ENCODE peak calls at places on chromosomes 13 and 19, in five cellular contexts. C, D, A, B and U are unnamed samples.

GRCh38 chr19:43525836-43526771 is 897 bp downstream of the ETHE1 start:
- DNase-seq in C (no peak), D (peak), A (no peak), B (peak), U (no peak)

GRCh38 chr19:1324792-1325567 is 39.3 kb downstream of the EFNA2 start:
- DNase-seq in C (peak), D (peak), A (peak), B (peak), U (no peak)

GRCh38 chr13:52846567-52847321 is 1.7 kb downstream of the PCDH8 start:
- DNase-seq in C (peak), D (peak), A (no peak), B (peak), U (no peak)

GRCh38 chr13:95660981-95661581 is 15.9 kb upstream of the DNAJC3 start:
- DNase-seq in C (peak), D (peak), A (no peak), B (peak), U (no peak)

GRCh38 chr19:7673995-7674667 is 2.8 kb upstream of the MCEMP1 start:
- DNase-seq in C (peak), D (peak), A (no peak), B (peak), U (no peak)

GRCh38 chr19:43809762-43810696 is 7.8 kb upstream of the LYPD5 start:
- DNase-seq in C (peak), D (peak), A (no peak), B (peak), U (no peak)

GRCh38 chr19:45211751-45212381 is 33.3 kb downstream of the BLOC1S3 start:
- DNase-seq in C (peak), D (no peak), A (no peak), B (no peak), U (no peak)

GRCh38 chr13:48892311-48892710 is 83.4 kb upstream of the FNDC3A start:
- DNase-seq in C (peak), D (no peak), A (no peak), B (peak), U (no peak)

GRCh38 chr19:51163257-51163656 is 21.2 kb downstream of the SIGLEC7 start:
- DNase-seq in C (no peak), D (no peak), A (peak), B (no peak), U (no peak)

GRCh38 chr19:35618857-35619256 is 6.3 kb downstream of the HAUS5 start:
- DNase-seq in C (no peak), D (no peak), A (no peak), B (no peak), U (no peak)
- TF ChIP-seq CTCF in C (no peak), D (no peak), A (no peak), B (no peak), U (no peak)

GRCh38 chr19:47225746-47226425 is 5.1 kb downstream of the BBC3 start:
- DNase-seq in C (peak), D (peak), A (peak), B (peak), U (peak)
- TF ChIP-seq CTCF in C (no peak), D (peak), A (peak), B (peak), U (peak)

GRCh38 chr13:111344471-111345191 is 24.2 kb downstream of the TEX29 start:
- DNase-seq in C (peak), D (peak), A (no peak), B (peak), U (peak)
- TF ChIP-seq CTCF in C (peak), D (peak), A (no peak), B (no peak), U (peak)

GRCh38 chr19:11697284-11697855 is 41.4 kb downstream of the ZNF823 start:
- DNase-seq in C (no peak), D (no peak), A (no peak), B (no peak), U (no peak)

GRCh38 chr19:11692127-11692790 is 46.5 kb downstream of the ZNF823 start:
- DNase-seq in C (no peak), D (no peak), A (no peak), B (no peak), U (no peak)

GRCh38 chr19:11694533-11695439 is 44.0 kb downstream of the ZNF823 start:
- DNase-seq in C (peak), D (peak), A (peak), B (peak), U (peak)

GRCh38 chr19:11698231-11698630 is 40.5 kb downstream of the ZNF823 start:
- DNase-seq in C (no peak), D (no peak), A (no peak), B (no peak), U (no peak)

DNA sequence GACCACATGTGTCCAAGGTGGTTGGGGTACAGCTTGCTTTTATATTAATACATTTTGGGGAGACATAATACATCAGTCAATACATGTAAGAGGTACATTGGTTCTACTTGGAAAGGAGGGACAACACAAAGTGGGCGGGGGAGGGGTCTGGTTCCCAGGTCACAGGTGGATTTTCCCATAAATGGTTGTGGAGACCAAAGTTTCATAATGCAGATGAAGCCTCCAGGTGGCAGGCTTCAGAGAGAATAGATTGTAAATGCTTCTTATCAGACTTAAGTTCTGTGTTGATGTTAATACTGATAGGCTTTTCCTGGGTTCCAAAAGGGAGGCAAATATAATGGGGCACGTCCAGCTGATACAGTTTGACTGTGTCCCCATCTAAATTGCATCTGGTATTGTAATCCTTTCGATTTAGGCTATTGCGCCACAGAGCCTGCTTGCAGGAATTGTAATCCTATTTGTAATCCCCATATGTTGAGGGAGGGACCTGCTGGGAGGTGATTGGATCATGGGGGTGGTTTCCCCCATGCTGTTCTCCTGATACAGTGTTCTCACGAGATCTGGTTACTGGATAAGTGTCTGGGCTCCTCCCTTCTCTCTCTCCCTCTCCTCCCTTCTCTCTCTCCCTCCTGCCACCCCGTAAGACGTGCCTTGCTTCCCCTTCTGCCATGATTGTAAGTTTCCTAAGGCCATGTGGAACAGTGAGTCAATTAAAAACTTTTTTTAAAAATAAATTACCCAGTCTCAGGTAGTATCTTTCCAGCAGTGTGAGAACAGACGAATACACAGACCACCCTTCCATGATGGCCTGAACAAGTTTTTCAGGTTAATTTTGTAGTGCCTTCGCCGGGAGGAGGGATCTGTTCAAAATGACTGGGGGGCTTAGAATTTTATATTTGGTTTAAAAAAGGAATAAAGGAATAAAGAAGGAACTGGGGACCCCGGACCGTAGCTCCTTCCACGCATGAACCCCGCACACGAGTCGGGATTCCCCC is 44.9 kb downstream of the ZNF823 start:
- DNase-seq in C (peak), D (peak), A (no peak), B (peak), U (no peak)
- TF ChIP-seq CTCF in C (no peak), D (no peak), A (no peak), B (no peak), U (peak)

GRCh38 chr19:3748965-3749364 is 12.5 kb downstream of the APBA3 start:
- DNase-seq in C (no peak), D (no peak), A (no peak), B (no peak), U (no peak)

GRCh38 chr19:3750211-3750610 is 11.3 kb downstream of the APBA3 start:
- DNase-seq in C (no peak), D (no peak), A (no peak), B (no peak), U (no peak)

GRCh38 chr19:3743486-3743885 is 18.0 kb downstream of the APBA3 start:
- DNase-seq in C (peak), D (no peak), A (no peak), B (peak), U (no peak)

GRCh38 chr19:3746371-3747056 is 15.0 kb downstream of the APBA3 start:
- DNase-seq in C (no peak), D (no peak), A (no peak), B (no peak), U (no peak)

GRCh38 chr19:3745363-3746045 is 16.0 kb downstream of the APBA3 start:
- DNase-seq in C (no peak), D (no peak), A (no peak), B (no peak), U (no peak)
- TF ChIP-seq CTCF in C (no peak), D (no peak), A (no peak), B (no peak), U (no peak)